ENCODE peak calls at places on chromosomes 1 and 21, in seven cellular contexts. T, W, M, G, O, F and H are unnamed samples.

GRCh38 chr1:64243757-64244080 is 40.3 kb downstream of the UBE2U start:
- DNase-seq in T (no peak), W (no peak), M (no peak), G (no peak), O (no peak), F (no peak), H (no peak)

GRCh38 chr1:223796210-223796609 is 49.5 kb downstream of the TP53BP2 start:
- DNase-seq in T (no peak), W (no peak), M (no peak), G (no peak), O (no peak), F (no peak), H (no peak)

GRCh38 chr1:35860680-35861079 is 22.3 kb upstream of the AGO1 start:
- DNase-seq in T (no peak), W (no peak), M (no peak), G (no peak), O (no peak), F (no peak), H (no peak)

GRCh38 chr1:11051781-11052510 is 4.9 kb upstream of the MASP2 start:
- DNase-seq in T (no peak), W (no peak), M (no peak), G (no peak), O (no peak), F (no peak), H (no peak)

GRCh38 chr1:236945002-236945401 is 59.2 kb downstream of the MT1HL1 start:
- DNase-seq in T (no peak), W (no peak), M (peak), G (no peak), O (no peak), F (no peak), H (no peak)

GRCh38 chr1:48329489-48329888 is 107.0 kb downstream of the SLC5A9 start:
- DNase-seq in T (no peak), W (no peak), M (no peak), G (no peak), O (no peak), F (no peak), H (no peak)

GRCh38 chr1:30299393-30299792 is 424.0 kb downstream of the MATN1 start:
- DNase-seq in T (no peak), W (no peak), M (no peak), G (no peak), O (no peak), F (no peak), H (no peak)

GRCh38 chr1:204084247-204084772 is 11.4 kb downstream of the SOX13 start:
- DNase-seq in T (peak), W (peak), M (no peak), G (peak), O (no peak), F (peak), H (no peak)

GRCh38 chr1:204045430-204045829 is 27.5 kb upstream of the SOX13 start:
- DNase-seq in T (no peak), W (no peak), M (no peak), G (no peak), O (no peak), F (no peak), H (peak)

GRCh38 chr1:116311756-116312691 is 61.0 kb upstream of the ATP1A1 start:
- DNase-seq in T (peak), W (no peak), M (no peak), G (peak), O (no peak), F (no peak), H (no peak)

GRCh38 chr21:41766051-41766882 is 585 bp downstream of the RIPK4 start:
- DNase-seq in T (no peak), W (no peak), M (no peak), G (no peak), O (no peak), F (no peak), H (no peak)

GRCh38 chr1:226557424-226557823 is 8.9 kb downstream of the STUM start:
- DNase-seq in T (no peak), W (no peak), M (no peak), G (no peak), O (no peak), F (no peak), H (no peak)

GRCh38 chr21:45253180-45253579 is 34.5 kb downstream of the POFUT2 start:
- DNase-seq in T (no peak), W (peak), M (no peak), G (no peak), O (no peak), F (no peak), H (peak)

GRCh38 chr21:34113842-34114241 is 40.5 kb downstream of the MRPS6 start:
- DNase-seq in T (no peak), W (no peak), M (no peak), G (no peak), O (no peak), F (no peak), H (peak)

GRCh38 chr1:26015358-26015757 is 6.2 kb upstream of the EXTL1 start:
- DNase-seq in T (no peak), W (no peak), M (no peak), G (no peak), O (no peak), F (no peak), H (no peak)

GRCh38 chr1:53508991-53509663 is 49.9 kb downstream of the DMRTB1 start:
- DNase-seq in T (no peak), W (peak), M (no peak), G (no peak), O (no peak), F (no peak), H (no peak)

GRCh38 chr1:1565340-1565739 is 9.3 kb downstream of the SSU72 start:
- DNase-seq in T (no peak), W (no peak), M (no peak), G (no peak), O (no peak), F (no peak), H (no peak)

GRCh38 chr1:109969430-109969829 is 15.1 kb upstream of the AHCYL1 start:
- DNase-seq in T (no peak), W (no peak), M (no peak), G (no peak), O (no peak), F (no peak), H (no peak)

GRCh38 chr1:200625381-200625824 is 4.9 kb upstream of the KIF14 start:
- DNase-seq in T (no peak), W (peak), M (no peak), G (no peak), O (no peak), F (no peak), H (no peak)

GRCh38 chr1:200626853-200627534 is 6.4 kb upstream of the KIF14 start:
- DNase-seq in T (no peak), W (no peak), M (no peak), G (no peak), O (no peak), F (no peak), H (no peak)

GRCh38 chr1:200629876-200630514 is 9.4 kb upstream of the KIF14 start:
- DNase-seq in T (no peak), W (no peak), M (no peak), G (no peak), O (no peak), F (no peak), H (no peak)

GRCh38 chr1:200628223-200628868 is 7.8 kb upstream of the KIF14 start:
- DNase-seq in T (no peak), W (no peak), M (no peak), G (no peak), O (no peak), F (no peak), H (no peak)

DNA sequence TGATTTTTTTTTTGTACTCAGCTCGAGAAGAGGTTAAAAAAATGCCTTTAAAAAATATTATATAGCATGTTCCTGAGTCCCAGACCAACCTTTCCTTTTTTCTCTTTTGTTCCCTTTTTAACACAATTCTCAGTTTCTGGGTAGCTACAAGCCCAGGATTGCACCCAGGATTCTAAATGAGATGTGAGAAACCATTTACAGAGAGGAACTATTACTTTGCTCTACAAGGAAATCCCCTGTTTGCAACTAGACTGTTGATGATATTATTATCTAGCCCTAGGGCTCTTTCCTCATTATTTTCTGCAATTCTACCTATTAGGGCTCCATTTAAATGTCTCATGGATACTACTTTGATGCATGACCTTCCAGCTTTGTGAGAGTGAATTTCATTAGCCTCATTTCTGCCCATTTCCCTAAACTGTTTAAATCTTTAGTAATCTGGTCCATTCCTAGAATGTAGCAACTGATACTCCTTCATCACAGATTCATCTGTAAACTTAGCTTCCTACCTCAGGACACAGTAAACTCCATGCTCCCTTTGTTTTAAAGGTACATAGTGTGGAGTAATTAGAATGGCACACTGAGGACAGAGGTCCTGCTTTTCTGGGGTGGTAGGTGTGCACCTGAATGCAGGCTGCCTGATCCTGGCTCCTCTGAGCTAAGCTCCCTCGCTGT is 7.1 kb upstream of the KIF14 start:
- DNase-seq in T (no peak), W (no peak), M (no peak), G (no peak), O (no peak), F (no peak), H (no peak)
- TF ChIP-seq POLR2A in T (no peak), W (no peak), M (no peak), G (no peak), O (no peak), F (no peak), H (no peak)

GRCh38 chr1:92080128-92080985 is at the start of gene BTBD8:
- DNase-seq in T (peak), W (peak), M (peak), G (peak), O (peak), F (peak), H (peak)
- TF ChIP-seq POLR2A in T (no peak), W (peak), M (peak), G (peak), O (peak), F (peak), H (no peak)

GRCh38 chr1:155208406-155208655 is 164 bp upstream of the MTX1 start:
- DNase-seq in T (no peak), W (no peak), M (no peak), G (no peak), O (no peak), F (peak), H (no peak)

GRCh38 chr1:155207578-155208405 is at the start of gene THBS3:
- DNase-seq in T (no peak), W (no peak), M (no peak), G (no peak), O (no peak), F (no peak), H (peak)

GRCh38 chr1:155210304-155210703 is 1.8 kb downstream of the MTX1 start:
- DNase-seq in T (no peak), W (no peak), M (no peak), G (no peak), O (no peak), F (no peak), H (no peak)

GRCh38 chr1:155208656-155209372 is at the start of gene MTX1:
- DNase-seq in T (peak), W (peak), M (no peak), G (peak), O (peak), F (peak), H (peak)

DNA sequence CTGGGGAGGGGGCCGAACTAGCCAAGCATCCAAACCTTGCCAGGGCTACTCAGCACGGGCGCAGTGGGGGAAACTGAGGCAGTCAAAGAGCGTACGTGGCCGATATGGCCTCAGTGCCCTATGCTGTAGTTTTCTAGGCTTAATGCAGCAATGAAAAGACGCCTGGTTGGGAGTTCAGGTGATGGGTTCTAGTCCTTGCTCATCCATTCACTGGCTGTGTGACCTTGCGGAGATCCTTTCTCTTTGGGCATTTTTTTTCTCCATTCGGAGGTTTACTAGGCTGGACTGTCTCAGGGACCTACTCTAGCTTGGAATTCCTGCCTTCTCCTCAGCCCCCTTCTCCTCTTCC is 852 bp downstream of the MTX1 start:
- DNase-seq in T (no peak), W (no peak), M (no peak), G (no peak), O (no peak), F (no peak), H (no peak)
- TF ChIP-seq POLR2A in T (no peak), W (no peak), M (no peak), G (no peak), O (no peak), F (no peak), H (no peak)

GRCh38 chr1:150629115-150629928 is at the start of gene ENSA:
- DNase-seq in T (peak), W (peak), M (peak), G (peak), O (peak), F (peak), H (peak)
- TF ChIP-seq POLR2A in T (no peak), W (peak), M (peak), G (peak), O (peak), F (peak), H (peak)

GRCh38 chr1:44820945-44821715 is 12.8 kb downstream of the BTBD19 start:
- DNase-seq in T (no peak), W (no peak), M (no peak), G (no peak), O (no peak), F (peak), H (no peak)

GRCh38 chr1:44819257-44819593 is 10.9 kb downstream of the BTBD19 start:
- DNase-seq in T (no peak), W (no peak), M (no peak), G (no peak), O (peak), F (peak), H (peak)

GRCh38 chr1:44820328-44820944 is 12.1 kb downstream of the BTBD19 start:
- DNase-seq in T (no peak), W (no peak), M (no peak), G (no peak), O (no peak), F (peak), H (no peak)

GRCh38 chr1:44817771-44818495 is 9.6 kb downstream of the BTBD19 start:
- DNase-seq in T (no peak), W (no peak), M (no peak), G (no peak), O (peak), F (peak), H (no peak)

DNA sequence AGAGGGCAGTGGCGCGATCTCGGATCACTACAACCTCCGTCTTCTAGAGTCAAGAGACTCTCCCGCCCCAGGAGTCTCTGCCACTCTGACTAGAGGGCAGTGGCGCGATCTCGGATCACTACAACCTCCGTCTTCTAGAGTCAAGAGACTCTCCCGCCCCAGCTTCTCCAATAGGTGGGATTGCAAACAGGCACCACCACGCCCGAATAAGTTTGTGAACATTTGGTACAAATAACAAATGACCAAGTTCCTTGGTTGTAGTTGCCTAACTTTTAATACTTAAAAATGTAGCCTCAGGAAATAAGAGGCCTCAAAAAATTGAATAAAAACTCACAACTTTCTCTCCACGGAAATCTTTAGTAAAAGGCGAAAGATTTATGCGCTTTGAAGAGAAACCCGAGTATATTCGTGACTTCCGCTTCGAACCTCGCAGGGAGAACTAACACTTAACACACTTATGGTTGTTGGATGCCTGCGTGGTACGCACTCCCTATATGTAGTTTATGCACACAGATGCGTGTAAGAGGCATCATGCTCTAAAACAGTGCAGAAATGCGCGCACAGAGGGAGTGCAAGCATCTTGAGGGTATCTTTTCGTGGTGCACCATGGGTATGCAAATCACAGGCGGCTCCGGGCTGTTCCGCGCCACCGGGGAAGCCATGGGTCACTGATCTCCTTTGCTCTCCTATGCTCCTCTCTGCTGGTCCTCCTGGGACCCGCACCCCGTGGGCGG is 11.4 kb downstream of the BTBD19 start:
- DNase-seq in T (peak), W (peak), M (peak), G (peak), O (peak), F (peak), H (peak)
- TF ChIP-seq POLR2A in T (no peak), W (peak), M (peak), G (peak), O (peak), F (peak), H (peak)

GRCh38 chr1:201214461-201214860 is 23.8 kb downstream of the IGFN1 start:
- DNase-seq in T (peak), W (no peak), M (no peak), G (no peak), O (no peak), F (no peak), H (no peak)
- TF ChIP-seq POLR2A in T (no peak), W (no peak), M (no peak), G (no peak), O (no peak), F (no peak), H (no peak)

DNA sequence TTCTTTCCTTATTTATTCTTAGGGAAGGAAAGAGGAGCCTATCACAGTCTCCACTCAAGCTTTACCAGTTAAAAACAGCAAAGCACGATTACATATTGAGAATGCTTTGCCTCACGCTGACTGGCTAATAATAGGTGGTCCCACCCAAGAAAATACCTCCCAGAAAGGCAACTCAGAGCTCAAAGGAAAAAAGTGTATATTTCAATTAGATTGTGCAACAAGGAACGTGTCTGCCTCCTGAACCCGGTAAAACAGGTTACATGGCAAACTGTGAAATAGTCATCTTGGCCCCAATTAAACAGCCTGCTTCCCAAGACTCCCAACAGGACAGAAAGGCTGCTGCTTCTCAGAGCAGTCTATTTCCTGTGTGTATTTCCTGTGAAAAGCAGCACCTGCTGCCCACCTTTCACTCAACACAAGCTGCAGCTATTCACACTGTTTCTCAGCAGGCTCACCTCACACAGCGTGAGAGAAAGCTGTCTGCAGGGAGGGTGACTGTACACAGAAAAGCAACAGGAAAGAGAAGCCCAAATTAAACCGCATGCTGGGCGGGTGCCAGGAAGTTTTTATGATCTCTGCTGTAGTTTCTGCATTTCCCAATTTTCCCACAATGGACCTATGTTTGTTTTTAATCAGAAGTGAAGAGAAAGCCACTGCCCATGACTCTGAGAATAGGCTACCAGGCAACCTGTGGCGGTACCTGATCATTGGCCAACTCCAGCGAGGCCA is 44.0 kb downstream of the URB1 start:
- DNase-seq in T (no peak), W (no peak), M (no peak), G (peak), O (no peak), F (no peak), H (no peak)
- TF ChIP-seq POLR2A in T (no peak), W (no peak), M (no peak), G (no peak), O (no peak), F (no peak), H (no peak)

GRCh38 chr1:119647734-119648619 is at the start of gene ZNF697:
- DNase-seq in T (peak), W (peak), M (peak), G (peak), O (peak), F (peak), H (peak)
- TF ChIP-seq POLR2A in T (no peak), W (peak), M (peak), G (no peak), O (peak), F (peak), H (peak)